ENCODE peak calls at places on chromosomes 1 and 21, in four cellular contexts. Q, U, R and D are unnamed samples.

GRCh38 chr1:183121609-183122008 is 64.5 kb upstream of the LAMC2 start:
- DNase-seq in Q (no peak), U (no peak), R (no peak), D (no peak)

GRCh38 chr1:25714532-25714931 is 85.5 kb upstream of the SELENON start:
- DNase-seq in Q (no peak), U (no peak), R (no peak), D (no peak)

GRCh38 chr1:114189398-114189797 is 35.7 kb upstream of the SYT6 start:
- DNase-seq in Q (no peak), U (no peak), R (no peak), D (no peak)

GRCh38 chr1:44237721-44238457 is 24.6 kb downstream of the DMAP1 start:
- DNase-seq in Q (peak), U (no peak), R (peak), D (no peak)

GRCh38 chr1:2412773-2413494 is 570 bp upstream of the PEX10 start:
- DNase-seq in Q (peak), U (peak), R (peak), D (no peak)

GRCh38 chr1:181152892-181153633 is 64.6 kb downstream of the IER5 start:
- DNase-seq in Q (peak), U (peak), R (peak), D (peak)

GRCh38 chr1:84031928-84032327 is 33.0 kb upstream of the TTLL7 start:
- DNase-seq in Q (no peak), U (no peak), R (no peak), D (no peak)

GRCh38 chr1:248800459-248800858 is 25.3 kb downstream of the SH3BP5L start:
- DNase-seq in Q (no peak), U (no peak), R (no peak), D (no peak)

GRCh38 chr1:221939598-221939997 is 197.7 kb upstream of the DUSP10 start:
- DNase-seq in Q (no peak), U (no peak), R (no peak), D (no peak)

GRCh38 chr1:231550448-231550781 is 21.9 kb downstream of the TSNAX start:
- DNase-seq in Q (no peak), U (no peak), R (peak), D (no peak)

GRCh38 chr1:168945870-168946269 is 160.6 kb upstream of the ATP1B1 start:
- DNase-seq in Q (no peak), U (no peak), R (no peak), D (no peak)

GRCh38 chr1:28737245-28738137 is 751 bp downstream of the YTHDF2 start:
- DNase-seq in Q (no peak), U (no peak), R (peak), D (no peak)

GRCh38 chr21:22352088-22352487 is 1353.9 kb downstream of the NCAM2 start:
- DNase-seq in Q (no peak), U (peak), R (no peak), D (no peak)

GRCh38 chr1:43205671-43206070 is 33.5 kb downstream of the CFAP57 start:
- DNase-seq in Q (peak), U (no peak), R (peak), D (no peak)

GRCh38 chr1:98557808-98558390 is 103.6 kb upstream of the SNX7 start:
- DNase-seq in Q (no peak), U (no peak), R (no peak), D (peak)

GRCh38 chr1:240999826-241000225 is 357.2 kb downstream of the RGS7 start:
- DNase-seq in Q (no peak), U (no peak), R (no peak), D (no peak)

GRCh38 chr1:172662464-172663109 is 3.7 kb downstream of the FASLG start:
- DNase-seq in Q (peak), U (peak), R (peak), D (peak)

GRCh38 chr21:27067226-27067625 is 100.3 kb upstream of the ADAMTS5 start:
- DNase-seq in Q (no peak), U (no peak), R (no peak), D (no peak)

GRCh38 chr1:168974117-168974516 is 132.4 kb upstream of the ATP1B1 start:
- DNase-seq in Q (no peak), U (no peak), R (no peak), D (no peak)

GRCh38 chr1:13801711-13802486 is 101.9 kb downstream of the PRDM2 start:
- DNase-seq in Q (no peak), U (no peak), R (no peak), D (no peak)

GRCh38 chr1:155226910-155227260 is 18.4 kb downstream of the MTX1 start:
- DNase-seq in Q (peak), U (no peak), R (peak), D (no peak)

GRCh38 chr1:4974981-4975685 is 320.7 kb downstream of the AJAP1 start:
- DNase-seq in Q (no peak), U (no peak), R (no peak), D (no peak)

GRCh38 chr1:44030606-44031050 is 634 bp downstream of the SLC6A9 start:
- DNase-seq in Q (no peak), U (peak), R (peak), D (no peak)

GRCh38 chr1:62716397-62716796 is 28.2 kb upstream of the DOCK7 start:
- DNase-seq in Q (no peak), U (peak), R (no peak), D (no peak)

GRCh38 chr1:210830034-210831028 is 303.6 kb downstream of the KCNH1 start:
- DNase-seq in Q (no peak), U (no peak), R (no peak), D (no peak)

GRCh38 chr1:45654540-45655280 is 30.9 kb upstream of the CCDC17 start:
- DNase-seq in Q (peak), U (no peak), R (peak), D (no peak)

GRCh38 chr1:167798951-167799350 is 77.2 kb downstream of the MPZL1 start:
- DNase-seq in Q (no peak), U (no peak), R (no peak), D (no peak)

GRCh38 chr1:27366411-27367159 is at the start of gene MAP3K6:
- DNase-seq in Q (peak), U (no peak), R (peak), D (peak)

GRCh38 chr1:223711173-223711572 is 1.2 kb upstream of the CAPN2 start:
- DNase-seq in Q (no peak), U (no peak), R (peak), D (no peak)

GRCh38 chr1:237864338-237865244 is 26.1 kb downstream of the ZP4 start:
- DNase-seq in Q (no peak), U (peak), R (no peak), D (no peak)

GRCh38 chr1:58155418-58156123 is 391.0 kb downstream of the OMA1 start:
- DNase-seq in Q (no peak), U (peak), R (peak), D (no peak)

GRCh38 chr1:26915204-26915842 is 1.5 kb upstream of the NR0B2 start:
- DNase-seq in Q (peak), U (no peak), R (no peak), D (no peak)

GRCh38 chr1:182092336-182092735 is 30.8 kb upstream of the ZNF648 start:
- DNase-seq in Q (no peak), U (no peak), R (no peak), D (no peak)

GRCh38 chr21:42218836-42219605 is at the start of gene ABCG1:
- DNase-seq in Q (no peak), U (no peak), R (no peak), D (no peak)

GRCh38 chr1:24107462-24108225 is 4.3 kb downstream of the MYOM3 start:
- DNase-seq in Q (no peak), U (no peak), R (peak), D (peak)

GRCh38 chr1:59718989-59719360 is 95.8 kb upstream of the HOOK1 start:
- DNase-seq in Q (no peak), U (no peak), R (no peak), D (no peak)

GRCh38 chr21:28136687-28137086 is 856.0 kb downstream of the LTN1 start:
- DNase-seq in Q (no peak), U (no peak), R (peak), D (no peak)
- TF ChIP-seq CTCF in Q (no peak), U (no peak), R (no peak), D (no peak)

GRCh38 chr1:61655453-61655852 is 69.5 kb downstream of the TM2D1 start:
- DNase-seq in Q (no peak), U (no peak), R (no peak), D (no peak)

GRCh38 chr1:61654067-61654466 is 70.9 kb downstream of the TM2D1 start:
- DNase-seq in Q (no peak), U (no peak), R (no peak), D (no peak)

GRCh38 chr1:61659061-61659460 is 65.9 kb downstream of the TM2D1 start:
- DNase-seq in Q (no peak), U (no peak), R (no peak), D (no peak)
- TF ChIP-seq CTCF in Q (no peak), U (no peak), R (no peak), D (peak)

GRCh38 chr1:85581138-85581801 is 709 bp downstream of the CCN1 start:
- DNase-seq in Q (peak), U (no peak), R (peak), D (peak)

GRCh38 chr1:85580046-85580411 is 532 bp upstream of the CCN1 start:
- DNase-seq in Q (peak), U (no peak), R (peak), D (peak)

GRCh38 chr1:85583355-85584263 is 3.0 kb downstream of the CCN1 start:
- DNase-seq in Q (no peak), U (no peak), R (no peak), D (peak)

GRCh38 chr1:85582687-85583354 is 2.3 kb downstream of the CCN1 start:
- DNase-seq in Q (peak), U (no peak), R (peak), D (no peak)

DNA sequence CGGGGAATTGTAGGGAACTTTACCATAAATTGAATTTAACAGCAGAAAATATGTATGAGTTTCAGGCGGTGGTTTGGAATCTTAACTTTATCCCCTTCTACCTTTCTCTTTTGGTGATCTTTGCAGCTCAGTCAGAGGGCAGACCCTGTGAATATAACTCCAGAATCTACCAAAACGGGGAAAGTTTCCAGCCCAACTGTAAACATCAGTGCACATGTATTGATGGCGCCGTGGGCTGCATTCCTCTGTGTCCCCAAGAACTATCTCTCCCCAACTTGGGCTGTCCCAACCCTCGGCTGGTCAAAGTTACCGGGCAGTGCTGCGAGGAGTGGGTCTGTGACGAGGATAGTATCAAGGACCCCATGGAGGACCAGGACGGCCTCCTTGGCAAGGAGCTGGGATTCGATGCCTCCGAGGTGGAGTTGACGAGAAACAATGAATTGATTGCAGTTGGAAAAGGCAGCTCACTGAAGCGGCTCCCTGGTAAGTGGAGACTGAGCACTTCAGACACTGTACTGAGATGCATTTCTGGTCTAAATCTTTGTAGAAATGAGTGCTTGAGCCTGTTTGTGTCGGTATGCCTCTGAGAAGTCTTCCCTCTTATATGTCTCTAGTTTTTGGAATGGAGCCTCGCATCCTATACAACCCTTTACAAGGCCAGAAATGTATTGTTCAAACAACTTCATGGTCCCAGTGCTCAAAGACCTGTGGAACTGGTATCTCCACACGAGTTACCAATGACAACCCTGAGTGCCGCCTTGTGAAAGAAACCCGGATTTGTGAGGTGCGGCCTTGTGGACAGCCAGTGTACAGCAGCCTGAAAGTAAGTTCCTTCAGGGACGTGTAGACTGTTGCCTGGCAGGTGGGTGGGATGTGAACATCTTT is 1.5 kb downstream of the CCN1 start:
- DNase-seq in Q (peak), U (no peak), R (peak), D (no peak)
- TF ChIP-seq CTCF in Q (peak), U (no peak), R (peak), D (peak)

DNA sequence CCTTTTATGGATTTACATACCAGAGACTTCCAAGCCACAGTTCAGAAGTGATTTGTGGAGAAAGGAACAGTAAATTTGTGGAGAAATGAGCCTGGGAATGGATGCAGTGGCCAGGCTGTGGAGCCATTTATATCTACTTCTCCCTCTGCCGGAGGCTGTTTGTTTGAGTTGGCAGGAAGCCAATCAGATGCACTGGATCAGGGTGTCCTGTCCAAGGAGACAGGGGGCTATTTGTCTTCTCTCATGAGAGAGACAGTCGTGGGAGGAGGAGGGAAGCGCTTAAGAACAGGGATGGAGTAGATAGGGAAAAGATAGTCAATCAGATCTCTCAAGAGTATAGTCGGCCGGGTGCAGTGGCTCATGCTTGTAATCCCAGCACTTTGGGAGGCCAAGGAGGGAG is 2.8 kb upstream of the HAPLN2 start:
- DNase-seq in Q (no peak), U (no peak), R (no peak), D (no peak)
- TF ChIP-seq CTCF in Q (peak), U (no peak), R (peak), D (peak)

GRCh38 chr1:179599623-179600249 is 8.1 kb downstream of the TDRD5 start:
- DNase-seq in Q (peak), U (peak), R (peak), D (no peak)
- TF ChIP-seq CTCF in Q (peak), U (peak), R (peak), D (no peak)

DNA sequence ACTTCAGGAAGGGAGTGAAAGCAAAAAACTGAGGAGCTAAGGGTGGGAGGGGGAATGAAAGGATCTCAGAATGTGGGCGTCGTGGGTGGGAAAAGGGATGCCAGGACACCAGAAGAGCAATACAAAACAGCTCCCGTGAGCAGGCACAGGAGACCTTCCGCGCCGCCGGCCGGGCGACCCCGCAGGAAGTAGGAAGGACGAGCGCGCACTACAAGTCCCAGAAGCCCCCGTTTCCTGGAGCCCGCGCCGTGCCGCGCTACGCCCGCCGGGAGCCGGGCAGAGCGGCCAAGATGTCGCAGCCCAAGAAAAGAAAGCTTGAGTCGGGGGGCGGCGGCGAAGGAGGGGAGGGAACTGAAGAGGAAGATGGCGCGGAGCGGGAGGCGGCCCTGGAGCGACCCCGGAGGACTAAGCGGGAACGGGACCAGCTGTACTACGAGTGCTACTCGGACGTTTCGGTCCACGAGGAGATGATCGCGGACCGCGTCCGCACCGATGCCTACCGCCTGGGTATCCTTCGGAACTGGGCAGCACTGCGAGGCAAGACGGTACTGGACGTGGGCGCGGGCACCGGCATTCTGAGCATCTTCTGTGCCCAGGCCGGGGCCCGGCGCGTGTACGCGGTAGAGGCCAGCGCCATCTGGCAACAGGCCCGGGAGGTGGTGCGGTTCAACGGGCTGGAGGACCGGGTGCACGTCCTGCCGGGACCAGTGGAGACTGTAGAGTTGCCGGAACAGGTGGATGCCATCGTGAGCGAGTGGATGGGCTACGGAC is at the start of gene PRMT6:
- DNase-seq in Q (peak), U (peak), R (peak), D (peak)
- TF ChIP-seq CTCF in Q (no peak), U (no peak), R (no peak), D (no peak)

GRCh38 chr1:158116768-158117167 is 63.9 kb upstream of the CD1D start:
- DNase-seq in Q (no peak), U (no peak), R (no peak), D (no peak)

GRCh38 chr1:158116311-158116710 is 64.4 kb upstream of the CD1D start:
- DNase-seq in Q (no peak), U (no peak), R (no peak), D (no peak)

GRCh38 chr1:158112994-158113758 is 67.5 kb upstream of the CD1D start:
- DNase-seq in Q (peak), U (no peak), R (peak), D (no peak)

GRCh38 chr1:158115126-158115525 is 65.6 kb upstream of the CD1D start:
- DNase-seq in Q (no peak), U (no peak), R (no peak), D (no peak)

GRCh38 chr1:158113759-158114127 is 67.0 kb upstream of the CD1D start:
- DNase-seq in Q (no peak), U (no peak), R (no peak), D (no peak)
- TF ChIP-seq CTCF in Q (no peak), U (no peak), R (no peak), D (no peak)

DNA sequence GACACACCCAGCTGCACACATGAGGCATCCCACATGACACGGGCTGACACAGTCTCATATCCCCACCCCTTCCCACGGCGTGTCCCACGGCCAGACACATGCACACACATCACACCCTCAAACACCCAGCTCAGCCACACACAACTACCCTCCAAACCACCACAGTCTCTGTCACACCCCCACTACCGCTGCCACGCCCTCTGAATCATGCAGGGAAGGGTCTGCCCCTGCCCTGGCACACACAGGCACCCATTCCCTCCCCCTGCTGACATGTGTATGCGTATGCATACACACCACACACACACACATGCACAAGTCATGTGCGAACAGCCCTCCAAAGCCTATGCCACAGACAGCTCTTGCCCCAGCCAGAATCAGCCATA is 22.6 kb downstream of the PODN start:
- DNase-seq in Q (no peak), U (no peak), R (no peak), D (no peak)
- TF ChIP-seq CTCF in Q (no peak), U (no peak), R (no peak), D (no peak)

GRCh38 chr1:10338047-10338446 is 60.8 kb upstream of the PGD start:
- DNase-seq in Q (peak), U (no peak), R (peak), D (peak)
- TF ChIP-seq CTCF in Q (peak), U (peak), R (peak), D (peak)

DNA sequence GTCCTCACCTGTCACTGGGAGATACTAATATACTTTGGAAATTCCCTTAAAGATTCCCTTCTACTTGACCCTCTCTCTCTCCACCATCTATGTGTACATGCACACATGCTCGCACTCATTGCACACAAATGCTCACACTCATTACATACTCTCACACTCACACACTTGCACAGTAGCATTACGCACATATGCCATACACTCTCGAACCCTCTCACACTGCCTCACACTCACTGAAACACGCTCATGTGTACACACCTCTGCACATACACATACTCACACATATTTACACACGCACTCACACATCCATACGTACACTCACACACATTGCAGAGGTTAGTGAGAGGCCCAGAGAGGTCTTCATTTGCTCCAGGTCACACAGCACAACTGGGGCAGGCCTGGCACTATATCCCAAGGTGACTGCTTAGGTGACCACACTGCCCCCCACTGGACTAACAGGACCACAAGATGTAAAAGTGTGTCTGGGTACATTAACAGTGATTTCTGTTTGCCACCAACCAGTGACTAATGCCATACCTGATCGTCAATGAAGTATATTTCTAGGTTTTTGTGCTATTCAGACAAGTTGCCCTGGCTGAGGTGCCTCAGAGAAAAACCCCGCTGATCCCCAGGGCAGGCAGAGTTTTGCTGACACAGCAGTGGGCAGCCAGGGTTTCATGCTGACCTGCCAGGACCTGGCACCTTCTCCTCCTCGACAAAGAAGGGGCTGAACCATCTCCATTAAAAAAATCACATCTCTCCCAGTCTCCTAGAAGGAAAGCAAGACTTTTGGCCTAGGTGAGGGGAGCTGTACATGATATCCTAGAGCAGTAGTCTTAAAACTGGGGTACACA is 28.5 kb upstream of the CAMK1G start:
- DNase-seq in Q (no peak), U (no peak), R (no peak), D (no peak)
- TF ChIP-seq CTCF in Q (no peak), U (no peak), R (no peak), D (no peak)